ENCODE peak calls at places on chromosome 12, in seven cellular contexts. S is stimulated activated CD8-positive, alpha-beta memory T cell treated with anti-CD3 and anti-CD28 coated beads, Interleukin-7, amount 100 ng/mL, for 48 hours; D is AG08395; E is activated CD4-positive, alpha-beta T cell treated with anti-CD3 and anti-CD28 coated beads, Interleukin-2, amount 50 U/mL, for 24 hours; J is epithelial cell of esophagus; V is EL; L is fibroblast of lung. X is an unnamed sample.
A peak's percentile ranks its signal among the peaks of the same experiment; 100 is the strongest.

GRCh38 chr12:123533672-123534643 is at the start of gene RILPL1:
- DNase-seq in S (peak; percentile 4), D (peak; percentile 79), E (peak; percentile 37), J (peak; percentile 32), V (peak; percentile 60), L (peak; percentile 41), X (no peak)

GRCh38 chr12:91985002-91985767 is 160.5 kb downstream of the BTG1 start:
- DNase-seq in S (no peak), D (peak; percentile 67), E (no peak), J (no peak), V (peak; percentile 47), L (peak; percentile 73), X (no peak)

GRCh38 chr12:130504836-130505175 is 167.1 kb downstream of the PIWIL1 start:
- DNase-seq in S (no peak), D (no peak), E (no peak), J (no peak), V (no peak), L (no peak), X (no peak)

GRCh38 chr12:107774349-107775029 is at the start of gene ASCL4:
- DNase-seq in S (no peak), D (no peak), E (no peak), J (no peak), V (no peak), L (no peak), X (no peak)

GRCh38 chr12:85559534-85559933 is 276.7 kb downstream of the RASSF9 start:
- DNase-seq in S (no peak), D (no peak), E (no peak), J (no peak), V (no peak), L (no peak), X (no peak)

GRCh38 chr12:29738416-29738815 is 45.3 kb downstream of the TMTC1 start:
- DNase-seq in S (no peak), D (no peak), E (no peak), J (no peak), V (no peak), L (no peak), X (no peak)

GRCh38 chr12:89349814-89350213 is 2.5 kb downstream of the DUSP6 start:
- DNase-seq in S (no peak), D (peak; percentile 63), E (no peak), J (peak; percentile 59), V (peak; percentile 66), L (peak; percentile 71), X (no peak)

GRCh38 chr12:110312581-110313360 is 31.7 kb downstream of the ATP2A2 start:
- DNase-seq in S (no peak), D (peak; percentile 42), E (no peak), J (peak; percentile 95), V (peak; percentile 83), L (peak; percentile 66), X (peak; percentile 21)

GRCh38 chr12:47790676-47791350 is 17.8 kb downstream of the SLC48A1 start:
- DNase-seq in S (no peak), D (no peak), E (no peak), J (no peak), V (no peak), L (no peak), X (no peak)

GRCh38 chr12:80162177-80162576 is 62.8 kb downstream of the OTOGL start:
- DNase-seq in S (no peak), D (no peak), E (no peak), J (no peak), V (no peak), L (no peak), X (no peak)

GRCh38 chr12:88932457-88932856 is 352.2 kb upstream of the KITLG start:
- DNase-seq in S (no peak), D (no peak), E (no peak), J (no peak), V (no peak), L (no peak), X (no peak)

GRCh38 chr12:63525831-63526230 is 142.5 kb downstream of the DPY19L2 start:
- DNase-seq in S (no peak), D (no peak), E (no peak), J (no peak), V (peak; percentile 4), L (no peak), X (no peak)

GRCh38 chr12:1911598-1912575 is 6.6 kb downstream of the CACNA2D4 start:
- DNase-seq in S (no peak), D (peak; percentile 1), E (no peak), J (no peak), V (no peak), L (no peak), X (no peak)

GRCh38 chr12:117063162-117063911 is 35.9 kb downstream of the TESC start:
- DNase-seq in S (peak; percentile 13), D (no peak), E (peak; percentile 4), J (no peak), V (no peak), L (no peak), X (no peak)

GRCh38 chr12:109705291-109705690 is 8.3 kb upstream of the FAM222A start:
- DNase-seq in S (no peak), D (no peak), E (no peak), J (no peak), V (no peak), L (no peak), X (no peak)